ENCODE peak calls at places on chromosome 16, in seven cellular contexts. A, M, W, L, B, Y and Q are unnamed samples.
A peak's percentile ranks its signal among the peaks of the same experiment; 100 is the strongest.

GRCh38 chr16:74226361-74226979 is 70.1 kb upstream of the PSMD7 start:
- DNase-seq in Y (peak; percentile 45), A (peak; percentile 13), M (peak; percentile 48), L (no peak), W (no peak), B (no peak), Q (peak; percentile 11)

GRCh38 chr16:15643453-15644305 is 725 bp upstream of the MARF1 start:
- DNase-seq in L (no peak), Y (no peak), A (peak; percentile 79), M (peak; percentile 77), W (no peak), B (peak; percentile 27), Q (no peak)

GRCh38 chr16:66289051-66289680 is 77.3 kb upstream of the CDH5 start:
- DNase-seq in Y (no peak), M (no peak), L (no peak), A (no peak), W (no peak), B (no peak), Q (peak; percentile 49)

GRCh38 chr16:20952144-20952797 is 51.7 kb downstream of the LYRM1 start:
- DNase-seq in L (no peak), B (no peak), W (no peak), M (no peak), A (no peak), Y (no peak), Q (no peak)

GRCh38 chr16:66849543-66849942 is 5.3 kb downstream of the CA7 start:
- DNase-seq in B (no peak), Y (no peak), A (no peak), L (no peak), M (no peak), W (peak; percentile 24), Q (no peak)

GRCh38 chr16:69566437-69567030 is 768 bp downstream of the NFAT5 start:
- DNase-seq in M (peak; percentile 72), W (peak; percentile 79), L (peak; percentile 58), B (peak; percentile 40), A (peak; percentile 67), Y (peak; percentile 75), Q (peak; percentile 57)

GRCh38 chr16:77767211-77767610 is 21.2 kb upstream of the VAT1L start:
- DNase-seq in W (no peak), M (no peak), B (no peak), Y (no peak), L (no peak), A (peak; percentile 32), Q (no peak)

GRCh38 chr16:85759631-85760419 is 8.9 kb upstream of the C16orf74 start:
- DNase-seq in A (no peak), W (no peak), L (no peak), Y (no peak), M (no peak), B (no peak), Q (peak; percentile 54)

GRCh38 chr16:20867585-20867984 is 32.6 kb downstream of the DCUN1D3 start:
- DNase-seq in B (no peak), Y (no peak), L (no peak), M (no peak), W (no peak), A (peak; percentile 71), Q (no peak)

GRCh38 chr16:61900482-61900881 is 135.8 kb downstream of the CDH8 start:
- DNase-seq in W (no peak), B (no peak), L (no peak), Y (no peak), A (no peak), M (no peak), Q (no peak)

GRCh38 chr16:62225675-62226074 is 189.4 kb upstream of the CDH8 start:
- DNase-seq in M (peak; percentile 87), W (peak; percentile 57), Y (peak; percentile 78), L (peak; percentile 55), B (peak; percentile 59), A (no peak), Q (peak; percentile 90)

GRCh38 chr16:67883872-67884261 is 818 bp upstream of the NRN1L start:
- DNase-seq in L (no peak), Y (peak; percentile 78), B (no peak), W (peak; percentile 70), M (peak; percentile 79), A (peak; percentile 40), Q (peak; percentile 45)

GRCh38 chr16:84194470-84195200 is 3.7 kb downstream of the ADAD2 start:
- DNase-seq in Y (no peak), A (no peak), L (no peak), B (no peak), W (no peak), M (peak; percentile 3), Q (no peak)

GRCh38 chr16:85364323-85365040 is 248.6 kb upstream of the GSE1 start:
- DNase-seq in M (no peak), L (no peak), A (no peak), Y (no peak), B (no peak), W (no peak), Q (no peak)

GRCh38 chr16:68658258-68658973 is 13.3 kb downstream of the CDH3 start:
- DNase-seq in W (no peak), M (peak; percentile 64), L (no peak), A (peak; percentile 37), Y (peak; percentile 16), B (peak; percentile 39), Q (peak; percentile 43)

GRCh38 chr16:20300312-20301097 is 26.8 kb downstream of the GP2 start:
- DNase-seq in Y (peak; percentile 79), M (peak; percentile 76), L (peak; percentile 56), W (no peak), B (no peak), A (peak; percentile 51), Q (peak; percentile 38)

GRCh38 chr16:4244254-4244812 is 2.5 kb upstream of the SRL start:
- DNase-seq in Y (peak; percentile 82), A (no peak), M (peak; percentile 58), L (no peak), W (no peak), B (no peak), Q (peak; percentile 97)

GRCh38 chr16:17230932-17231581 is 239.7 kb downstream of the XYLT1 start:
- DNase-seq in M (no peak), W (no peak), L (no peak), B (no peak), Y (no peak), A (no peak), Q (no peak)

GRCh38 chr16:67650023-67650422 is 5.1 kb downstream of the CARMIL2 start:
- DNase-seq in M (no peak), W (no peak), L (no peak), Y (no peak), B (no peak), A (no peak), Q (no peak)

GRCh38 chr16:74521691-74522090 is 85.2 kb downstream of the GLG1 start:
- DNase-seq in Y (no peak), M (peak; percentile 10), B (no peak), L (no peak), A (peak; percentile 33), W (no peak), Q (no peak)

GRCh38 chr16:10453159-10453510 is 67.3 kb downstream of the ATF7IP2 start:
- DNase-seq in L (no peak), B (no peak), Y (no peak), M (no peak), W (no peak), A (no peak), Q (no peak)

GRCh38 chr16:21526923-21527807 is 72.2 kb upstream of the METTL9 start:
- DNase-seq in L (no peak), M (no peak), A (no peak), W (no peak), Y (peak; percentile 24), B (no peak), Q (peak; percentile 31)

GRCh38 chr16:47613251-47613650 is 152.1 kb downstream of the PHKB start:
- DNase-seq in B (no peak), L (no peak), A (no peak), M (no peak), W (no peak), Y (no peak), Q (no peak)

DNA sequence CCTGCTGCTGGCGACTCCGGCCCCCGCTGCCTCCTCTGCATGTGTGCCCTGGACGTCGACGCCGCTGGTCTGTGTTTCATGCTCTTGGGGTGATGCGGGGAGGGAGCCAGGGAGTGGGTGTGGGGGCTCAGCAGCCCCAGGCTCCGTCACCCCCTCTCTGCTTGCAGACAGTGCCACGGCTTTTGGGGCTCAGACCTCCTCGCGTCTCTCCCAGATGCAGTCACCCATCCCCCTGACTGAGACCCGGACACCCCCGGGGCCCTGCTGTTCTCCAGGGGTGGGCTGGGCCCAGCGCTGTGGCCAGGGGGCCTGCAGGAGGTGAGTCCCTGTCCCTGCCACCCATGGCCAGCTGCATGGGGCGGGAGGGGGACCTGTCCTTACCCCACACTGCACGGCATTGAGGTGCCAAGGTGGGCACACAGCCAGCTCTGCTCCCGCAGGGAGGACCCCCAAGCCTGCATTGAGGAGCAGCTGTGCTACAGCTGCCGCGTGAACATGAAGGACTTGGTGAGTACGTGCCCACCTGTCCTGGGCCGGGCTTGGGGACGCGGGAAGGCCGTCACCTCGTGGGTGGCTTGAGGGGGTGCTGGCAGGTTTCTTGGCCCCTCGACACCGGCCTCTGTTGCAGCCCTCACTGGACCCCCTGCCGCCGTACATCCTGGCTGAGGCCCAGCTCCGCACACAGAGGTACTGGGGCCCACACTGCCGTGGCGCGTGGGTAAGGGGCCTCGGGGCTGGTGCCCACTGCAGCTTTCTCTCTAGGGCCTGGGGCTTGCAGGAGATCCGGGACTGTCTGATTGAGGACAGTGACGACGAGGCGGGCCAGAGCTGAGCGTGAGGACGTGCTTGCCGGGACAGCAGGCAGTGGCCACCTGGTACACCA is 8.4 kb downstream of the CTU2 start:
- DNase-seq in Y (no peak), A (no peak), M (no peak), L (no peak), B (no peak), W (no peak), Q (no peak)
- H3K4me3 ChIP-seq in Y (no peak overlapping the region), A (no peak overlapping the region), M (no peak overlapping the region), L (no peak overlapping the region), B (no peak overlapping the region), W (no peak overlapping the region), Q (no peak overlapping the region)

DNA sequence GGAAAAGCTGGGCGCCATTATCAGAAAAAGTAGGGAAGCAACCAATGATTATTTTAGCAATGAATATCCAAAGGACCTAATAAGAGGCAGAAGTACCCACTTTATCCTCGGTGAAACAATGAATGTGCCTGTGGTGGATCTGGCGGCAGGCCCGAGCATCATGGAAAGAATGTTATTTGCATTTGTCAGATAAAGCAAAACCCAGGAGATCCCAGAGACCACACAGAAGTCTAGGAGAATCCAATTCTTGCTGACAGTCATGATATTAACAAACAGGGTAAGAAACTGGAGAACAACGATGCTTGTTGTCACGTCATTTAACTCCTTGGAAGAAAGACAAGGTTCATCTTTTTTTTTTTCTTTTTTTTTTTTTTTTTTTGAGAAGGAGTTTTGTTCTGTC is 12.0 kb upstream of the TNRC6A start:
- DNase-seq in L (no peak), M (peak; percentile 32), W (no peak), Y (no peak), B (no peak), A (peak; percentile 88), Q (no peak)
- H3K4me3 ChIP-seq in L (no peak overlapping the region), M (no peak overlapping the region), W (no peak overlapping the region), Y (no peak overlapping the region), B (no peak overlapping the region), A (no peak overlapping the region), Q (no peak overlapping the region)

GRCh38 chr16:50267651-50268050 is 1.3 kb downstream of the ADCY7 start:
- DNase-seq in W (peak; percentile 54), A (no peak), L (no peak), M (no peak), B (no peak), Y (no peak), Q (no peak)
- H3K4me3 ChIP-seq in W (no peak overlapping the region), A (no peak overlapping the region), L (no peak overlapping the region), M (no peak overlapping the region), B (no peak overlapping the region), Y (no peak overlapping the region), Q (no peak overlapping the region)

DNA sequence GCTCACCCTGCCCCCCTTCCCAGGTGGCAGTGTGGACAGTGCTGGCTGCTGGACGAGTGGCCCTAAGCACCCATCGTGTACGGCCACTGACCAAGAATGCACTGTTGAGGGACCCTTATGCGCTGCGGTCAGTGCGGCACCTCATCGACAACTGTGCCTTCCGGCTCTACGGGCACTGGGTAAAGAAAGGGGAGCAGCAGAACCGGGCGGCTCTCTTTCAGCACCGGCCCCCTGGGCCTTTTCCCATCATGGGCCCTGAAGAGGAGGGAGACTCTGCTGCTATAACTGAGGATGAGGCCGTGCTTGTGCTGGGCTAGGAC is 5.1 kb downstream of the CFAP119 start:
- DNase-seq in B (no peak), A (no peak), M (no peak), Y (no peak), L (no peak), W (no peak), Q (no peak)
- H3K4me3 ChIP-seq in B (no peak overlapping the region), A (no peak overlapping the region), M (no peak overlapping the region), Y (no peak overlapping the region), L (no peak overlapping the region), W (no peak overlapping the region), Q (no peak overlapping the region)